ENCODE peak calls at places on chromosomes 5 and 9, in four cellular contexts. D is A549, N is H1, X is upper lobe of left lung. S is an unnamed sample.

GRCh38 chr9:83267741-83268140 is 204.8 kb upstream of the RASEF start:
- DNase-seq in N (no peak), X (no peak), D (no peak), S (no peak)

GRCh38 chr5:76269259-76269958 is 133.7 kb upstream of the IQGAP2 start:
- DNase-seq in N (no peak), D (no peak), X (no peak), S (no peak)

GRCh38 chr5:40652441-40653220 is 27.1 kb upstream of the PTGER4 start:
- DNase-seq in X (no peak), N (no peak), D (no peak), S (no peak)

GRCh38 chr9:87512321-87512720 is 14.7 kb downstream of the DAPK1 start:
- DNase-seq in N (no peak), X (no peak), D (no peak), S (no peak)

GRCh38 chr5:68368280-68368679 is 152.7 kb downstream of the PIK3R1 start:
- DNase-seq in N (no peak), X (no peak), D (no peak), S (peak; percentile 66)

GRCh38 chr5:74242516-74242915 is 398.0 kb downstream of the ENC1 start:
- DNase-seq in D (no peak), X (no peak), N (no peak), S (no peak)

GRCh38 chr9:110514861-110515260 is 64.7 kb downstream of the SVEP1 start:
- DNase-seq in D (no peak), X (no peak), N (no peak), S (no peak)

GRCh38 chr5:68381909-68382308 is 166.4 kb downstream of the PIK3R1 start:
- DNase-seq in X (no peak), D (no peak), N (no peak), S (peak; percentile 91)

GRCh38 chr9:121685146-121685794 is 33.8 kb downstream of the DAB2IP start:
- DNase-seq in X (no peak), D (no peak), N (no peak), S (no peak)

GRCh38 chr9:33101104-33101951 is 24.9 kb upstream of the SMU1 start:
- DNase-seq in D (peak; percentile 40), N (no peak), X (no peak), S (no peak)

GRCh38 chr5:158843305-158843704 is 256.4 kb downstream of the EBF1 start:
- DNase-seq in N (no peak), D (no peak), X (no peak), S (peak; percentile 75)

GRCh38 chr5:111679611-111680010 is 77.4 kb downstream of the NREP start:
- DNase-seq in D (no peak), X (peak; percentile 39), N (no peak), S (peak; percentile 88)

GRCh38 chr9:16442622-16443021 is 427.8 kb downstream of the BNC2 start:
- DNase-seq in X (no peak), N (no peak), D (peak; percentile 23), S (no peak)

GRCh38 chr9:37293664-37294524 is 128.6 kb upstream of the GRHPR start:
- DNase-seq in D (no peak), X (no peak), N (no peak), S (no peak)

GRCh38 chr9:133467101-133467500 is 7.3 kb downstream of the CACFD1 start:
- DNase-seq in D (no peak), N (no peak), X (peak; percentile 43), S (no peak)

GRCh38 chr5:83184534-83184933 is 107.2 kb downstream of the XRCC4 start:
- DNase-seq in N (no peak), X (no peak), D (no peak), S (no peak)

GRCh38 chr9:88017086-88017485 is 42.8 kb upstream of the CDK20 start:
- DNase-seq in N (no peak), X (no peak), D (no peak), S (no peak)

GRCh38 chr5:3856036-3856435 is 260.4 kb downstream of the IRX1 start:
- DNase-seq in D (no peak), X (no peak), N (no peak), S (no peak)
- TF ChIP-seq EP300 in D (no peak), X (no peak), N (no peak), S (no peak)

DNA sequence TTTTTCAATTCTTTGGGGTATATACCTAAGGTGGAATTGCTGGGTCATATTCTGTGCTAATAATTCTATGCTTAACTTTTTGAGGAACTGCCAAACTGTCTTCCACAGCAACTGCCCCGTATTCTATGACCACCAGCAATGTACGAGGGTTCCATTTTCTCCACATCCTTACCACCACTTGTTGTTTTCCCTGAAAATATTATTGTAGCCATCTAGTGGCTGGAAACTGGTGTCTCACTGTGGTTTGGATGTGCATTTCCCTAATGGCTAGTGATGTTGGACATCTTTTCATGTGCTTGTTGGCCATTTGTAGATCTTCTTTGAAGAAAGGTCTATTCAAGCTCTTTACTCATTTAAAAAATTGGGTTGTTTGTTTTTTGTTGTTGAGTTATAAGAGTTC is 30.7 kb downstream of the MSX2 start:
- DNase-seq in D (no peak), X (no peak), N (no peak), S (no peak)
- TF ChIP-seq CTCF in D (peak; percentile 22), X (no peak), N (no peak), S (no peak)

GRCh38 chr5:670396-671270 is 22.5 kb downstream of the TPPP start:
- DNase-seq in N (no peak), D (no peak), X (peak; percentile 73), S (no peak)

GRCh38 chr5:673140-673836 is 19.9 kb downstream of the TPPP start:
- DNase-seq in N (peak; percentile 45), D (no peak), X (peak; percentile 68), S (no peak)

GRCh38 chr5:672329-673139 is 20.6 kb downstream of the TPPP start:
- DNase-seq in X (peak; percentile 95), N (no peak), D (peak; percentile 79), S (peak; percentile 95)

GRCh38 chr5:669842-670395 is 23.2 kb downstream of the TPPP start:
- DNase-seq in X (peak; percentile 86), N (no peak), D (no peak), S (no peak)

DNA sequence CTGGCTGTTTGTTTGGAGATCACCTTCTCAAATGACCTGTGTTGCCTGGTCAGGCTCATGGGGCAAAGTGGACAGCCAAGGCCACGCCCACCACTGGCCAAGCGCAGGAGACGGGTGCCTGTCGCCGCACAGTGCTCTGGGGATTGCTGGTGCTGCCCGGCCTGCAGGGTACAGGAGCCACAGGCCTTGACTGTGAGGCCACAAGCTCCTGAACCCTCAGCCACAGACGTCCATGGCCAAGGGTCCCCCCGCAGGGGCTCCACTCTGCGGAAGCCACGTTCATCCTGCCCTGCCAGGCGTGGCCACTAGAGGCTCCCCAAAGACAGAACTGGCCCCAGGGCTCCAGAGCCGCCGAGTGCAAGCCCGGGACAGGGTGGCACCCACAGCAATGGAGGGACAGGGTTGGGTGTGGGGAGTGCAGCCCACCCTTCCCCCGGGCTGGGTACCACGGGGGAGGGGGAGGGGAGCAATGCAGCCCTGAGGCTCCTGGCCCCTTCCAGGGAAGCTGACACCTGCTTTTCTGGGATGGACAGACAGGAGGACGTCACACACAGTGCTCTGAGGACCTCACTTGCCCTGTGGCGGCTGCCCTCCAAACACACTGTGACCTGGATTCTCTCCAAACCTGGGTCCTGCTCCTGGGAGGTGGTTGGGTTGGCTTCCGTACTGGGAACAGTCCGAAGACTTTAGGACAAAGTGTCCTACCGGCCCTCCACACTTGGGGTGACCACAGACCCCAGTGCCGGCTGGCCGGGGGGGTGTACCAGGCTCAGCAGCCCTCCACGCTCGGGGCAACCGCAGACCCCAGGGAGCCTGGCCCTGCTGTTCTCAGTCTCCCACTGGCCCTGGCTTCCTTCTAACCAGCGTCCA is 21.5 kb downstream of the TPPP start:
- DNase-seq in N (peak; percentile 90), D (peak; percentile 75), X (peak; percentile 89), S (no peak)
- TF ChIP-seq POLR2A in N (no peak), D (no peak), X (no peak), S (no peak)

GRCh38 chr5:81851481-81852178 is 100.7 kb upstream of the SSBP2 start:
- DNase-seq in N (peak; percentile 97), X (peak; percentile 99), D (peak; percentile 89), S (peak; percentile 97)
- TF ChIP-seq EP300 in N (peak; percentile 98), X (no peak), D (peak; percentile 58), S (peak; percentile 36)